ENCODE peak calls at places on chromosome 1, in seven cellular contexts. Q is uterus, T is suprapubic skin, O is GM12892, W is spleen, Z is stomach, I is A549. S is an unnamed sample.

GRCh38 chr1:54871275-54872040 is 15.5 kb downstream of the DHCR24 start:
- DNase-seq in T (no peak), O (no peak), I (no peak), Z (no peak), Q (no peak), W (no peak), S (no peak)

GRCh38 chr1:7448986-7449385 is 322.1 kb upstream of the VAMP3 start:
- DNase-seq in T (no peak), O (no peak), Z (no peak), Q (no peak), I (no peak), W (no peak), S (no peak)

GRCh38 chr1:199029401-199029800 is 390.6 kb downstream of the PTPRC start:
- DNase-seq in T (no peak), Z (no peak), Q (no peak), I (no peak), W (no peak), O (no peak), S (no peak)

GRCh38 chr1:163442940-163443339 is 121.2 kb downstream of the NUF2 start:
- DNase-seq in Q (no peak), W (no peak), I (no peak), O (no peak), Z (no peak), T (no peak), S (no peak)

GRCh38 chr1:221573727-221574126 is 168.2 kb downstream of the DUSP10 start:
- DNase-seq in Z (no peak), T (no peak), I (no peak), Q (no peak), O (no peak), W (no peak), S (no peak)

GRCh38 chr1:110243146-110243545 is 33.0 kb downstream of the KCNC4 start:
- DNase-seq in Z (no peak), I (no peak), Q (no peak), W (peak; percentile 58), O (no peak), T (no peak), S (peak; percentile 52)

GRCh38 chr1:180563013-180563827 is 4.5 kb downstream of the OVAAL start:
- DNase-seq in O (no peak), Q (no peak), W (no peak), T (no peak), Z (no peak), I (peak; percentile 32), S (no peak)

GRCh38 chr1:248737457-248737856 is 18.1 kb downstream of the LYPD8 start:
- DNase-seq in O (no peak), Z (no peak), T (no peak), I (no peak), Q (no peak), W (no peak), S (no peak)

GRCh38 chr1:67339623-67340343 is 32.1 kb downstream of the IL12RB2 start:
- DNase-seq in I (no peak), T (no peak), O (no peak), Z (no peak), W (no peak), Q (no peak), S (no peak)

GRCh38 chr1:206939841-206940587 is 6.3 kb downstream of the PIGR start:
- DNase-seq in Z (peak; percentile 66), T (no peak), I (no peak), Q (no peak), W (no peak), O (no peak), S (no peak)

GRCh38 chr1:206939131-206939530 is 7.1 kb downstream of the PIGR start:
- DNase-seq in Z (no peak), I (no peak), O (no peak), W (no peak), Q (no peak), T (no peak), S (no peak)

GRCh38 chr1:206935491-206936067 is 10.7 kb downstream of the PIGR start:
- DNase-seq in W (no peak), I (peak; percentile 56), T (no peak), O (no peak), Z (peak; percentile 70), Q (no peak), S (no peak)

GRCh38 chr1:206940588-206940936 is 5.7 kb downstream of the PIGR start:
- DNase-seq in W (no peak), T (no peak), I (no peak), Z (no peak), O (no peak), Q (no peak), S (no peak)

GRCh38 chr1:206937437-206937836 is 8.8 kb downstream of the PIGR start:
- DNase-seq in T (no peak), Z (no peak), Q (no peak), W (no peak), O (no peak), I (no peak), S (no peak)
- TF ChIP-seq POLR2A in T (no peak), Z (no peak), Q (no peak), W (no peak), O (no peak), I (no peak), S (no peak)

DNA sequence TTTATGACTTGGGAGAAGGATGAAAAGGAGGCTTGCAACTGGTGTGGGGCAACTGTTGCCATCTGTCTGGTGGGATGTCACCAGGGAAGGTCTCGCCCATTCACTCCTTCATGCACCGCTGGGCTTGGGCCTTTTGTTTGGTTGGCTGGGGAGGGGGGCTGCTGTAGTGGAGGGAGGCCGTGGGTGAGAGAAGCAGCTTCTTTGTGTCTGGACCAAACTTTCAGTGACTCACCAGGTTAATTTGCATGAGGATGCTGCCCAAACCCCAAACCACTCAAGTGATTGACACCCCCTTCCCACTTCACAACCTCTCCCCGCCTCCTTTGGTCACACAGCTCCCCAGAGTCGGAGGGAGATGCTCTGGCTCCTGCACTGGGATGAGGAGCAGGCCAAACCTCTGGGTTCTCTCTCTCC is 19.7 kb downstream of the BTG2 start:
- DNase-seq in T (no peak), I (no peak), Z (no peak), Q (no peak), O (peak; percentile 62), W (peak; percentile 89), S (no peak)
- TF ChIP-seq POLR2A in T (no peak), I (no peak), Z (no peak), Q (no peak), O (peak; percentile 71), W (no peak), S (no peak)

GRCh38 chr1:197775282-197776262 is at the start of gene DENND1B:
- DNase-seq in Q (peak; percentile 44), Z (peak; percentile 86), O (peak; percentile 38), I (peak; percentile 39), W (peak; percentile 98), T (peak; percentile 92), S (peak; percentile 83)
- TF ChIP-seq POLR2A in Q (no peak), Z (no peak), O (no peak), I (peak; percentile 35), W (no peak), T (no peak), S (no peak)

DNA sequence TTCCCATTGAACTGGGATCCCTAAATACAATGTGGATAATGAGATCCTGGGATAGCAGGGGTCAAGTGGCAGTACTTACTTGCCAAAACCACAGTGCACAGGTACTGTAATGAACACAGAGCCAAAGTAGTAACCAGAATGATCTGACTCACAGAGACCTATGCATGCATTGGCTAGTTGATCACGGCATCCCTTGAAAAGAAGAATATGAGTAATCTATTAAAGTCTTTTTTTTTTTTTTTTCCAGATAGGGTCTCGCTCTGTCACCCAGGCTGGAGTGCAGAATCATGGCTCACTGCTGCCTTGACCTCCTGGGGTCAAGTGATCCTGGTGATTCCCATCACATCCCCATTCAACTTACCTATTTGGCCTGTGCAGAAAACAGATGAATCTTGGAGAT is 29.4 kb upstream of the EIF4G3 start:
- DNase-seq in T (no peak), Q (no peak), O (no peak), Z (no peak), W (no peak), I (no peak), S (no peak)
- TF ChIP-seq POLR2A in T (no peak), Q (no peak), O (no peak), Z (no peak), W (no peak), I (no peak), S (no peak)

GRCh38 chr1:225999227-225999911 is at the start of gene SDE2:
- DNase-seq in I (peak; percentile 88), W (peak; percentile 100), Q (peak; percentile 100), T (peak; percentile 100), Z (peak; percentile 100), O (peak; percentile 82), S (peak; percentile 100)
- TF ChIP-seq POLR2A in I (peak; percentile 82), W (peak; percentile 90), Q (peak; percentile 68), T (peak; percentile 95), Z (no peak), O (peak; percentile 100), S (peak; percentile 87)

GRCh38 chr1:201886103-201886885 is 2.4 kb upstream of the SHISA4 start:
- DNase-seq in W (peak; percentile 23), Q (no peak), Z (no peak), I (no peak), O (no peak), T (peak; percentile 43), S (no peak)
- TF ChIP-seq POLR2A in W (no peak), Q (no peak), Z (no peak), I (no peak), O (no peak), T (no peak), S (no peak)

GRCh38 chr1:246708166-246708565 is 16.0 kb upstream of the SCCPDH start:
- DNase-seq in O (no peak), I (no peak), T (no peak), Q (no peak), Z (no peak), W (no peak), S (no peak)

GRCh38 chr1:246698466-246699094 is 25.6 kb upstream of the SCCPDH start:
- DNase-seq in W (no peak), O (no peak), I (no peak), Z (no peak), Q (no peak), T (peak; percentile 63), S (no peak)

GRCh38 chr1:246699095-246699735 is 25.0 kb upstream of the SCCPDH start:
- DNase-seq in Q (peak; percentile 81), T (peak; percentile 89), O (peak; percentile 78), W (peak; percentile 92), Z (peak; percentile 93), I (peak; percentile 89), S (peak; percentile 95)

GRCh38 chr1:246705368-246705767 is 18.8 kb upstream of the SCCPDH start:
- DNase-seq in O (no peak), I (no peak), T (no peak), Q (no peak), Z (no peak), W (no peak), S (no peak)

GRCh38 chr1:246703581-246703980 is 20.6 kb upstream of the SCCPDH start:
- DNase-seq in Z (peak; percentile 46), W (no peak), T (no peak), O (no peak), I (no peak), Q (no peak), S (no peak)
- TF ChIP-seq POLR2A in Z (no peak), W (no peak), T (no peak), O (no peak), I (no peak), Q (no peak), S (no peak)

GRCh38 chr1:159783724-159784123 is 3.0 kb downstream of the DUSP23 start:
- DNase-seq in W (no peak), Z (no peak), Q (no peak), O (no peak), I (no peak), T (no peak), S (no peak)
- TF ChIP-seq POLR2A in W (no peak), Z (no peak), Q (no peak), O (no peak), I (no peak), T (no peak), S (no peak)